ENCODE peak calls at places on chromosomes 1 and 21, in four cellular contexts. One of them, this sample, is unnamed.

GRCh38 chr1:79197421-79197820 is 190.9 kb upstream of the ADGRL4 start:
- DNase-seq in endothelial cell of umbilical vein: peak; percentile 64
- DNase-seq in K562: no peak
- DNase-seq in GM12878: no peak
- DNase-seq in this sample: no peak

GRCh38 chr1:221740941-221741363 is 937 bp downstream of the DUSP10 start:
- DNase-seq in endothelial cell of umbilical vein: no peak
- DNase-seq in K562: no peak
- DNase-seq in GM12878: no peak
- DNase-seq in this sample: no peak

GRCh38 chr1:180881806-180882509 is 30.7 kb upstream of the KIAA1614 start:
- DNase-seq in endothelial cell of umbilical vein: peak; percentile 53
- DNase-seq in K562: peak; percentile 76
- DNase-seq in GM12878: no peak
- DNase-seq in this sample: peak; percentile 25

GRCh38 chr1:35180776-35181374 is 12.1 kb downstream of the SFPQ start:
- DNase-seq in endothelial cell of umbilical vein: no peak
- DNase-seq in K562: no peak
- DNase-seq in GM12878: no peak
- DNase-seq in this sample: no peak

GRCh38 chr1:28180310-28181305 is 4.1 kb upstream of the PTAFR start:
- DNase-seq in endothelial cell of umbilical vein: peak; percentile 33
- DNase-seq in K562: no peak
- DNase-seq in GM12878: no peak
- DNase-seq in this sample: no peak

GRCh38 chr21:28737671-28738279 is 254.9 kb downstream of the LTN1 start:
- DNase-seq in endothelial cell of umbilical vein: peak; percentile 39
- DNase-seq in K562: no peak
- DNase-seq in GM12878: no peak
- DNase-seq in this sample: peak; percentile 20

GRCh38 chr1:26190373-26190987 is at the start of gene CATSPER4:
- DNase-seq in endothelial cell of umbilical vein: no peak
- DNase-seq in K562: peak; percentile 74
- DNase-seq in GM12878: no peak
- DNase-seq in this sample: peak; percentile 54

GRCh38 chr1:56409112-56409691 is 170.2 kb downstream of the PLPP3 start:
- DNase-seq in endothelial cell of umbilical vein: no peak
- DNase-seq in K562: peak; percentile 37
- DNase-seq in GM12878: no peak
- DNase-seq in this sample: peak; percentile 56

GRCh38 chr1:211424018-211424417 is 67.9 kb downstream of the RD3 start:
- DNase-seq in endothelial cell of umbilical vein: no peak
- DNase-seq in K562: no peak
- DNase-seq in GM12878: no peak
- DNase-seq in this sample: no peak

GRCh38 chr1:197017558-197018146 is 40.3 kb downstream of the CFHR5 start:
- DNase-seq in endothelial cell of umbilical vein: peak; percentile 37
- DNase-seq in K562: peak; percentile 17
- DNase-seq in GM12878: no peak
- DNase-seq in this sample: no peak

GRCh38 chr1:236128646-236129178 is 13.6 kb upstream of the GPR137B start:
- DNase-seq in endothelial cell of umbilical vein: no peak
- DNase-seq in K562: no peak
- DNase-seq in GM12878: no peak
- DNase-seq in this sample: no peak

GRCh38 chr1:65235867-65236805 is 73.2 kb upstream of the DNAJC6 start:
- DNase-seq in endothelial cell of umbilical vein: peak; percentile 52
- DNase-seq in K562: peak; percentile 43
- DNase-seq in GM12878: no peak
- DNase-seq in this sample: peak; percentile 46

GRCh38 chr1:61170328-61171238 is 88.2 kb downstream of the NFIA start:
- DNase-seq in endothelial cell of umbilical vein: peak; percentile 67
- DNase-seq in K562: peak; percentile 66
- DNase-seq in GM12878: no peak
- DNase-seq in this sample: no peak

GRCh38 chr1:204445860-204446412 is 34.3 kb upstream of the PPP1R15B start:
- DNase-seq in endothelial cell of umbilical vein: peak; percentile 55
- DNase-seq in K562: peak; percentile 79
- DNase-seq in GM12878: no peak
- DNase-seq in this sample: peak; percentile 18

GRCh38 chr1:40315795-40316594 is 1.1 kb downstream of the COL9A2 start:
- DNase-seq in endothelial cell of umbilical vein: peak; percentile 27
- DNase-seq in K562: peak; percentile 12
- DNase-seq in GM12878: no peak
- DNase-seq in this sample: no peak

GRCh38 chr21:45639206-45640000 is 4.1 kb upstream of the PCBP3 start:
- DNase-seq in endothelial cell of umbilical vein: no peak
- DNase-seq in K562: no peak
- DNase-seq in GM12878: no peak
- DNase-seq in this sample: no peak

GRCh38 chr1:116710326-116711060 is 43.0 kb upstream of the IGSF3 start:
- DNase-seq in endothelial cell of umbilical vein: no peak
- DNase-seq in K562: no peak
- DNase-seq in GM12878: no peak
- DNase-seq in this sample: no peak

GRCh38 chr1:247114351-247115140 is 10.4 kb upstream of the ZNF669 start:
- DNase-seq in endothelial cell of umbilical vein: no peak
- DNase-seq in K562: no peak
- DNase-seq in GM12878: no peak
- DNase-seq in this sample: no peak

GRCh38 chr1:173257805-173258204 is 50.7 kb upstream of the TNFSF4 start:
- DNase-seq in endothelial cell of umbilical vein: no peak
- DNase-seq in K562: no peak
- DNase-seq in GM12878: no peak
- DNase-seq in this sample: no peak

GRCh38 chr1:62391369-62391971 is 45.4 kb upstream of the USP1 start:
- DNase-seq in endothelial cell of umbilical vein: peak; percentile 5
- DNase-seq in K562: peak; percentile 46
- DNase-seq in GM12878: no peak
- DNase-seq in this sample: peak; percentile 62

GRCh38 chr1:109040627-109041613 is 982 bp downstream of the WDR47 start:
- DNase-seq in endothelial cell of umbilical vein: peak; percentile 43
- DNase-seq in K562: peak; percentile 36
- DNase-seq in GM12878: no peak
- DNase-seq in this sample: no peak

GRCh38 chr1:89974701-89975470 is 20.0 kb upstream of the ZNF326 start:
- DNase-seq in endothelial cell of umbilical vein: peak; percentile 45
- DNase-seq in K562: no peak
- DNase-seq in GM12878: no peak
- DNase-seq in this sample: peak; percentile 28

GRCh38 chr1:152739841-152740240 is 18.0 kb upstream of the KPRP start:
- DNase-seq in endothelial cell of umbilical vein: no peak
- DNase-seq in K562: no peak
- DNase-seq in GM12878: no peak
- DNase-seq in this sample: no peak

GRCh38 chr21:31917108-31917507 is 44.3 kb downstream of the HUNK start:
- DNase-seq in endothelial cell of umbilical vein: no peak
- DNase-seq in K562: no peak
- DNase-seq in GM12878: no peak
- DNase-seq in this sample: no peak

GRCh38 chr1:61853545-61853944 is 111.3 kb downstream of the PATJ start:
- DNase-seq in endothelial cell of umbilical vein: peak; percentile 73
- DNase-seq in K562: peak; percentile 6
- DNase-seq in GM12878: no peak
- DNase-seq in this sample: no peak

GRCh38 chr1:17201201-17202021 is 3.5 kb upstream of the PADI1 start:
- DNase-seq in endothelial cell of umbilical vein: no peak
- DNase-seq in K562: no peak
- DNase-seq in GM12878: no peak
- DNase-seq in this sample: no peak

GRCh38 chr1:182086136-182086535 is 24.6 kb upstream of the ZNF648 start:
- DNase-seq in endothelial cell of umbilical vein: no peak
- DNase-seq in K562: no peak
- DNase-seq in GM12878: no peak
- DNase-seq in this sample: no peak

GRCh38 chr1:182085726-182086125 is 24.2 kb upstream of the ZNF648 start:
- DNase-seq in endothelial cell of umbilical vein: no peak
- DNase-seq in K562: no peak
- DNase-seq in GM12878: no peak
- DNase-seq in this sample: no peak

GRCh38 chr1:182086620-182087019 is 25.1 kb upstream of the ZNF648 start:
- DNase-seq in endothelial cell of umbilical vein: no peak
- DNase-seq in K562: no peak
- DNase-seq in GM12878: no peak
- DNase-seq in this sample: no peak

GRCh38 chr1:182083851-182084486 is 22.5 kb upstream of the ZNF648 start:
- DNase-seq in endothelial cell of umbilical vein: no peak
- DNase-seq in K562: no peak
- DNase-seq in GM12878: no peak
- DNase-seq in this sample: no peak

DNA sequence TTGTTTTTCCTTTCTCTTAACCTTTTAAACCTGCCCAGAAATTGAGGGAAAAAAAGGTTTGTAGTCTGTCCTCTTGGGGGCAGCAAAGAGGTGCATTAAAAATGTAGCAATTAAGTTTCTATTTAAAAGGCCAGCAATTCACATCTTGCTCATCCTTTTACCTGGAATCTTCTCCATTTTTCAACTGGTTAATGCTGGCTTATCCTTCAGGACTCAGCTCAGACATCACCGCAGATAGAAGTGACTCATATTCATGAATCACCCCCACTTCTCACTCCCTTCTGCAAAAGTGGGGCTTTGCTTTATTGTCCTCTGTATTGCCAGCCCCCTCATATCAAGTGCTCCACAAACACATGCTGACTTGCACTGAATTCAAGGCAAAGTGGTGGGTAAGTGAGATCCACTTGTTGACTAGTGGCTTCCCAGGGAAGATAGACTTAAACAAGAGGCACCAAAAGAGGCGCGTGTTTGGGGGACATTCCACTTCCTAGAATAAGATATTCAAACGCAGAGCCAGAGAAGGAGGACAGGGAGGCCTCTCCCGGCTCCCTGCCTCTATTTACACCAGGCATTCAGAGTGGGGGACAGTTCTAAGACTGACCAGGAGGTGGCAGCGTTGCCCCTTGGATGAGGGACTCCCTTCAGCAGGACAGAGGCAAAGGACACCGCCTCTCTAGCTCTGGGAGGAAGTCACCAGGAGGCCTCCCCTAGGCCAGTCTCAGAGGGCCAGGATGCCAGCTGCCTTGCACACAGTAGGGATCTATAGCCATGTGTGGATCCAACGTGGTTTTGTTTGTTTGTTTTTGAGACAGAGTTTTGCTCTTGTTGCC is 23.2 kb upstream of the ZNF648 start:
- DNase-seq in endothelial cell of umbilical vein: peak; percentile 56
- DNase-seq in K562: peak; percentile 84
- DNase-seq in GM12878: no peak
- DNase-seq in this sample: peak; percentile 78
- TF ChIP-seq POLR2AphosphoS5 in endothelial cell of umbilical vein: no peak
- TF ChIP-seq POLR2AphosphoS5 in K562: no peak
- TF ChIP-seq POLR2AphosphoS5 in GM12878: no peak
- TF ChIP-seq POLR2AphosphoS5 in this sample: no peak

DNA sequence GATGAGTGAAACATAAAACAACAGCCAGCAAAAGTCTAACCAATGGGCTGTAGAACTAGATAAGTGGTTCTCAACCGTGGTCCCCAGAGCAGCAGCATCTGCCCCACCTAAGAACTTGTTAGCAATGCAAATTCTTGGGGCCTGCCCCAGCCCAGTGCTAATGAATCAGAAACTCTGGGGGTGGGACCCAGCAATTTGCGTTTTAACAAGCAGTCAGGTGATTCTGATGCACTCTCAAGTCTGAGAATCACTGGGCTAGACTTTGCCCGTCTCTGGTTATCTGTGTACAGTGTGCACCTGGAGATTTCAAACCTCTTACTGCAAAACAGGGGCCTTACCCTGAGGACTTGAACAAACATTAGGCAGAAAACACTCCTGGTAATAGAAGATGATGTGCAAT is 66.5 kb downstream of the PLXNA2 start:
- DNase-seq in endothelial cell of umbilical vein: no peak
- DNase-seq in K562: no peak
- DNase-seq in GM12878: no peak
- DNase-seq in this sample: no peak
- TF ChIP-seq MYC in endothelial cell of umbilical vein: no peak
- TF ChIP-seq MYC in K562: no peak
- TF ChIP-seq MYC in GM12878: no peak
- TF ChIP-seq MYC in this sample: no peak

DNA sequence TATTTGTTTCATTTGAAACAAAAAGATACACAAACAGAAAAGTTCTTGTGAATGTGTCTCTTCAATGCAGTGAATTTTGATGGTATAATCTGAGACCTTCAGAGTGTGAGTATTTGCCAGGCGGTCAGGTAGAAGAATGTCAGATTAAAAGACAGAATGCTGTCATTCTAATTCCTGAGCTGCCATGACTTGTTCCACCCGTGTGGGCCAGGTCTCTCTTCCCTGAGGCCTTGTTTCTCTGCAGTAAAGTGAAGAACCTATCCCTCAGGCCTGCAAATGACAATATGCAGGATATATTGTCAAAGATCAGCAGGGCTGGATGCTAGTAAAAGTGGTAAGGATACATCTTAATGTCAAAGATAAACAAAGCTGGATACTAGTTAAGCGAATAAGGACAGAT is 111.4 kb downstream of the ZP4 start:
- DNase-seq in endothelial cell of umbilical vein: no peak
- DNase-seq in K562: no peak
- DNase-seq in GM12878: no peak
- DNase-seq in this sample: no peak
- TF ChIP-seq POLR2AphosphoS5 in endothelial cell of umbilical vein: no peak
- TF ChIP-seq POLR2AphosphoS5 in K562: no peak
- TF ChIP-seq POLR2AphosphoS5 in GM12878: no peak
- TF ChIP-seq POLR2AphosphoS5 in this sample: no peak

DNA sequence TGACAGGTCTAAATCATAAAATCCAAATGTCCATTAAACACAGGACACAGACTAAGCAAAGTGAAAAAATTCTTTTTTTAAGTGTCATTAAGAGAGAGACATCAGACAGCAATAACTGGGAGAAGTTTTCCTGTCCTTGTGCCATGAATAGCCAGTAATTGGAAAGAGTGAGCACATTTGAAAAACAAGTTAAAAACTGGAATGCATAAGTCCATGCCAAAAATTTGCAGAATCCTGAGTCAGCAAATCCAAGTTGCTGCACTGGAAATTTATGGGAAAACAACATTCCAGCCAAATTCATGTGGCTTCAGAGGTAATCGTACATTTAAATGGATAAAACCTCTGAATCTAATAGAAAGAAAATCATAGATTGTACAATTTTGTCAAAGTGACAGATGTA is 291.4 kb downstream of the LRRC40 start:
- DNase-seq in endothelial cell of umbilical vein: peak; percentile 72
- DNase-seq in K562: no peak
- DNase-seq in GM12878: no peak
- DNase-seq in this sample: no peak
- TF ChIP-seq MYC in endothelial cell of umbilical vein: no peak
- TF ChIP-seq MYC in K562: no peak
- TF ChIP-seq MYC in GM12878: no peak
- TF ChIP-seq MYC in this sample: no peak

GRCh38 chr1:3852711-3853498 is 4.1 kb downstream of the CEP104 start:
- DNase-seq in endothelial cell of umbilical vein: no peak
- DNase-seq in K562: no peak
- DNase-seq in GM12878: no peak
- DNase-seq in this sample: no peak

GRCh38 chr1:3857791-3858129 is 484 bp downstream of the DFFB start:
- DNase-seq in endothelial cell of umbilical vein: peak; percentile 5
- DNase-seq in K562: no peak
- DNase-seq in GM12878: no peak
- DNase-seq in this sample: no peak

GRCh38 chr1:3852091-3852490 is 4.9 kb downstream of the CEP104 start:
- DNase-seq in endothelial cell of umbilical vein: no peak
- DNase-seq in K562: no peak
- DNase-seq in GM12878: no peak
- DNase-seq in this sample: no peak

GRCh38 chr1:3858231-3858981 is 1.1 kb downstream of the DFFB start:
- DNase-seq in endothelial cell of umbilical vein: peak; percentile 19
- DNase-seq in K562: peak; percentile 24
- DNase-seq in GM12878: no peak
- DNase-seq in this sample: peak; percentile 22

GRCh38 chr1:3856923-3857790 is at the start of the genes CEP104 and DFFB:
- DNase-seq in endothelial cell of umbilical vein: peak; percentile 90
- DNase-seq in K562: peak; percentile 100
- DNase-seq in GM12878: peak; percentile 91
- DNase-seq in this sample: peak; percentile 98
- TF ChIP-seq POLR2AphosphoS5 in endothelial cell of umbilical vein: peak; percentile 76
- TF ChIP-seq POLR2AphosphoS5 in K562: peak; percentile 42
- TF ChIP-seq POLR2AphosphoS5 in GM12878: peak; percentile 34
- TF ChIP-seq POLR2AphosphoS5 in this sample: peak; percentile 75